ENCODE peak calls at places on chromosomes 11 and 22, in ten cellular contexts. One of them, this sample, is unnamed.

GRCh38 chr11:96101146-96101545 is 177.2 kb upstream of the MTMR2 start:
- DNase-seq in heart left ventricle: no peak
- DNase-seq in colonic mucosa: no peak
- DNase-seq in omental fat pad: no peak
- DNase-seq in RWPE1: no peak
- DNase-seq in pancreas: no peak
- DNase-seq in WTC11: no peak
- DNase-seq in AG04450: no peak
- DNase-seq in upper lobe of left lung: no peak
- DNase-seq in BE2C: no peak
- DNase-seq in this sample: no peak

GRCh38 chr11:17604201-17604912 is 57.3 kb downstream of the OTOG start:
- DNase-seq in omental fat pad: no peak
- DNase-seq in upper lobe of left lung: peak; percentile 50
- DNase-seq in BE2C: no peak
- DNase-seq in colonic mucosa: no peak
- DNase-seq in AG04450: no peak
- DNase-seq in pancreas: peak; percentile 41
- DNase-seq in heart left ventricle: no peak
- DNase-seq in WTC11: no peak
- DNase-seq in RWPE1: no peak
- DNase-seq in this sample: no peak

GRCh38 chr11:128472128-128473110 is 114.9 kb downstream of the ETS1 start:
- DNase-seq in omental fat pad: no peak
- DNase-seq in BE2C: no peak
- DNase-seq in WTC11: no peak
- DNase-seq in colonic mucosa: no peak
- DNase-seq in upper lobe of left lung: no peak
- DNase-seq in RWPE1: no peak
- DNase-seq in heart left ventricle: no peak
- DNase-seq in AG04450: no peak
- DNase-seq in pancreas: no peak
- DNase-seq in this sample: no peak

GRCh38 chr11:11157201-11157600 is 195.8 kb downstream of the CSNK2A3 start:
- DNase-seq in omental fat pad: no peak
- DNase-seq in AG04450: no peak
- DNase-seq in heart left ventricle: no peak
- DNase-seq in RWPE1: no peak
- DNase-seq in upper lobe of left lung: no peak
- DNase-seq in BE2C: peak; percentile 36
- DNase-seq in WTC11: peak; percentile 67
- DNase-seq in colonic mucosa: no peak
- DNase-seq in pancreas: no peak
- DNase-seq in this sample: no peak

GRCh38 chr11:109320595-109320994 is 101.4 kb upstream of the C11orf87 start:
- DNase-seq in heart left ventricle: no peak
- DNase-seq in colonic mucosa: no peak
- DNase-seq in upper lobe of left lung: no peak
- DNase-seq in BE2C: no peak
- DNase-seq in RWPE1: peak; percentile 57
- DNase-seq in omental fat pad: no peak
- DNase-seq in WTC11: no peak
- DNase-seq in AG04450: no peak
- DNase-seq in pancreas: no peak
- DNase-seq in this sample: no peak

GRCh38 chr11:119065369-119065768 is 2.2 kb upstream of the VPS11 start:
- DNase-seq in omental fat pad: no peak
- DNase-seq in colonic mucosa: no peak
- DNase-seq in WTC11: peak; percentile 32
- DNase-seq in RWPE1: no peak
- DNase-seq in pancreas: no peak
- DNase-seq in BE2C: peak; percentile 52
- DNase-seq in AG04450: no peak
- DNase-seq in upper lobe of left lung: no peak
- DNase-seq in heart left ventricle: no peak
- DNase-seq in this sample: no peak

GRCh38 chr11:6778518-6778917 is 4.3 kb upstream of the OR2AG1 start:
- DNase-seq in heart left ventricle: no peak
- DNase-seq in pancreas: no peak
- DNase-seq in BE2C: no peak
- DNase-seq in RWPE1: no peak
- DNase-seq in omental fat pad: no peak
- DNase-seq in upper lobe of left lung: no peak
- DNase-seq in WTC11: no peak
- DNase-seq in colonic mucosa: no peak
- DNase-seq in AG04450: no peak
- DNase-seq in this sample: no peak

GRCh38 chr11:100727410-100727809 is 40.3 kb downstream of the ARHGAP42 start:
- DNase-seq in RWPE1: no peak
- DNase-seq in pancreas: no peak
- DNase-seq in AG04450: no peak
- DNase-seq in heart left ventricle: peak; percentile 74
- DNase-seq in upper lobe of left lung: no peak
- DNase-seq in colonic mucosa: no peak
- DNase-seq in BE2C: no peak
- DNase-seq in omental fat pad: no peak
- DNase-seq in WTC11: no peak
- DNase-seq in this sample: no peak

GRCh38 chr11:120329556-120329955 is 4.5 kb downstream of the TLCD5 start:
- DNase-seq in AG04450: no peak
- DNase-seq in pancreas: no peak
- DNase-seq in upper lobe of left lung: no peak
- DNase-seq in heart left ventricle: no peak
- DNase-seq in colonic mucosa: no peak
- DNase-seq in WTC11: no peak
- DNase-seq in omental fat pad: no peak
- DNase-seq in BE2C: no peak
- DNase-seq in RWPE1: no peak
- DNase-seq in this sample: no peak

GRCh38 chr11:120326845-120327281 is 1.8 kb downstream of the TLCD5 start:
- DNase-seq in AG04450: no peak
- DNase-seq in upper lobe of left lung: no peak
- DNase-seq in BE2C: no peak
- DNase-seq in pancreas: no peak
- DNase-seq in RWPE1: no peak
- DNase-seq in colonic mucosa: no peak
- DNase-seq in omental fat pad: no peak
- DNase-seq in WTC11: no peak
- DNase-seq in heart left ventricle: no peak
- DNase-seq in this sample: no peak

GRCh38 chr11:120327311-120327710 is 2.2 kb downstream of the TLCD5 start:
- DNase-seq in upper lobe of left lung: no peak
- DNase-seq in colonic mucosa: no peak
- DNase-seq in WTC11: no peak
- DNase-seq in pancreas: no peak
- DNase-seq in omental fat pad: no peak
- DNase-seq in BE2C: no peak
- DNase-seq in RWPE1: no peak
- DNase-seq in AG04450: no peak
- DNase-seq in heart left ventricle: no peak
- DNase-seq in this sample: no peak

GRCh38 chr11:120326228-120326627 is 1.1 kb downstream of the TLCD5 start:
- DNase-seq in omental fat pad: no peak
- DNase-seq in RWPE1: no peak
- DNase-seq in heart left ventricle: no peak
- DNase-seq in pancreas: no peak
- DNase-seq in BE2C: no peak
- DNase-seq in WTC11: no peak
- DNase-seq in upper lobe of left lung: no peak
- DNase-seq in AG04450: no peak
- DNase-seq in colonic mucosa: no peak
- DNase-seq in this sample: no peak

GRCh38 chr11:120324932-120325810 is at the start of gene TLCD5:
- DNase-seq in pancreas: peak; percentile 84
- DNase-seq in RWPE1: no peak
- DNase-seq in heart left ventricle: peak; percentile 81
- DNase-seq in colonic mucosa: no peak
- DNase-seq in omental fat pad: no peak
- DNase-seq in BE2C: peak; percentile 92
- DNase-seq in upper lobe of left lung: peak; percentile 92
- DNase-seq in WTC11: peak; percentile 88
- DNase-seq in AG04450: no peak
- DNase-seq in this sample: no peak
- TF ChIP-seq CTCF in pancreas: no peak
- TF ChIP-seq CTCF in RWPE1: peak; percentile 19
- TF ChIP-seq CTCF in heart left ventricle: no peak
- TF ChIP-seq CTCF in colonic mucosa: no peak
- TF ChIP-seq CTCF in omental fat pad: no peak
- TF ChIP-seq CTCF in BE2C: peak; percentile 16
- TF ChIP-seq CTCF in upper lobe of left lung: no peak
- TF ChIP-seq CTCF in WTC11: no peak
- TF ChIP-seq CTCF in AG04450: peak; percentile 15
- TF ChIP-seq CTCF in this sample: peak; percentile 17

GRCh38 chr22:36224245-36224644 is 15.1 kb downstream of the APOL2 start:
- DNase-seq in BE2C: no peak
- DNase-seq in AG04450: no peak
- DNase-seq in omental fat pad: no peak
- DNase-seq in RWPE1: no peak
- DNase-seq in colonic mucosa: no peak
- DNase-seq in heart left ventricle: no peak
- DNase-seq in WTC11: no peak
- DNase-seq in pancreas: no peak
- DNase-seq in upper lobe of left lung: no peak
- DNase-seq in this sample: no peak

GRCh38 chr22:36225333-36225922 is 13.9 kb downstream of the APOL2 start:
- DNase-seq in omental fat pad: no peak
- DNase-seq in RWPE1: no peak
- DNase-seq in pancreas: no peak
- DNase-seq in AG04450: no peak
- DNase-seq in WTC11: no peak
- DNase-seq in BE2C: no peak
- DNase-seq in upper lobe of left lung: no peak
- DNase-seq in colonic mucosa: no peak
- DNase-seq in heart left ventricle: no peak
- DNase-seq in this sample: no peak

GRCh38 chr22:36221799-36222751 is 17.3 kb downstream of the APOL2 start:
- DNase-seq in pancreas: no peak
- DNase-seq in RWPE1: no peak
- DNase-seq in AG04450: no peak
- DNase-seq in WTC11: peak; percentile 74
- DNase-seq in heart left ventricle: peak; percentile 59
- DNase-seq in upper lobe of left lung: no peak
- DNase-seq in colonic mucosa: peak; percentile 41
- DNase-seq in omental fat pad: no peak
- DNase-seq in BE2C: peak; percentile 54
- DNase-seq in this sample: no peak

GRCh38 chr22:36223504-36223903 is 15.8 kb downstream of the APOL2 start:
- DNase-seq in AG04450: no peak
- DNase-seq in heart left ventricle: no peak
- DNase-seq in BE2C: no peak
- DNase-seq in omental fat pad: no peak
- DNase-seq in upper lobe of left lung: no peak
- DNase-seq in pancreas: no peak
- DNase-seq in RWPE1: no peak
- DNase-seq in colonic mucosa: no peak
- DNase-seq in WTC11: no peak
- DNase-seq in this sample: no peak

DNA sequence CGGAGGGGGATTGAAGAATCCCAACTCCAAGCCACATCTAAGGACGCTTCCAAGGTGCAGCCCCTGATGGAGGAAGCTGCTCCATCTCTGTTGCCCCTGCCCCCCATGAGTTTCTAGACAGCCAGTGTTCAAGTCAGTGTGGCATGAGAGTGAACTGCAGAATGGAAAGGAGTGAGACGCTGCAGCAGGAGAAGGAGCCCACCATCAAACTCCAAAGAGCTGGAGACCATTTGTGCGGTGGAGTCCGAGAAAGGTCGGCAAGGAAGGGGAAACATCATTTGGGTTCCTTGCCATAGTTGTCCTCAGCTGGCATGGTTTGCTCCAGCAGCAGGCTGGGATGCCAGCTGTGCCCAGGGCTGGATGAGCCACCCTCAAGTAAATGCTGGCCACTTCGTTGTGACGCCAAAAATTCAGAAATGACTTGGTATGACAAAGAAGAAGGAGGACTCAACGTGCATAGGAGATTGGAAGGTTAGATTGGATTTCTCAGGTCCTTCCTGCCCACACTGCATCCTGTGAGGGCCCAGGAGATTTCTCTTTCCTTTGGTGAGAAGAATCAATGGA is 16.4 kb downstream of the APOL2 start:
- DNase-seq in pancreas: no peak
- DNase-seq in heart left ventricle: no peak
- DNase-seq in colonic mucosa: no peak
- DNase-seq in RWPE1: no peak
- DNase-seq in BE2C: no peak
- DNase-seq in upper lobe of left lung: no peak
- DNase-seq in WTC11: no peak
- DNase-seq in AG04450: no peak
- DNase-seq in omental fat pad: no peak
- DNase-seq in this sample: no peak
- TF ChIP-seq CTCF in pancreas: no peak
- TF ChIP-seq CTCF in heart left ventricle: no peak
- TF ChIP-seq CTCF in colonic mucosa: no peak
- TF ChIP-seq CTCF in RWPE1: no peak
- TF ChIP-seq CTCF in BE2C: no peak
- TF ChIP-seq CTCF in upper lobe of left lung: no peak
- TF ChIP-seq CTCF in WTC11: no peak
- TF ChIP-seq CTCF in AG04450: no peak
- TF ChIP-seq CTCF in omental fat pad: no peak
- TF ChIP-seq CTCF in this sample: no peak

DNA sequence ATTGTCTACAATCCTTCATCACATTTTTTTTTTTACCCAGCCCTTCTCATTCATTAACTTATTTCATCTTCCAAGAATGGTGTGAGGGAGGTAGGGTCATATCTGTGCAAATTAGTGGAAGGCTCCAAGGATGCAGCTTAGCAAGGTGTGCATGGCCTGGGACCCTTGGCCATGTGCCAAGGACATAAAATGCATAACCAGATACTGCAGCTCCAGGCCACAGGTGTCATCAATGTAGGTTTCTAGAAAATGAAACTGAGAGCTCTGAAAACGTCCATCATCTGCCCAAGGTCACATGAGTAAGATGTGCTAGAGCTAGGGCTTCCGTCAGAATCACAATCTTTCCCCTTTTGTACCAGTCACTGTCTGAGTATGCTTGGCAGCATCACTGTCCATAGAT is 29.8 kb downstream of the ANKK1 start:
- DNase-seq in WTC11: no peak
- DNase-seq in AG04450: no peak
- DNase-seq in BE2C: no peak
- DNase-seq in heart left ventricle: no peak
- DNase-seq in pancreas: no peak
- DNase-seq in upper lobe of left lung: no peak
- DNase-seq in colonic mucosa: no peak
- DNase-seq in omental fat pad: no peak
- DNase-seq in RWPE1: no peak
- DNase-seq in this sample: no peak
- TF ChIP-seq CTCF in WTC11: no peak
- TF ChIP-seq CTCF in AG04450: no peak
- TF ChIP-seq CTCF in BE2C: no peak
- TF ChIP-seq CTCF in heart left ventricle: no peak
- TF ChIP-seq CTCF in pancreas: no peak
- TF ChIP-seq CTCF in upper lobe of left lung: no peak
- TF ChIP-seq CTCF in colonic mucosa: no peak
- TF ChIP-seq CTCF in omental fat pad: no peak
- TF ChIP-seq CTCF in RWPE1: no peak
- TF ChIP-seq CTCF in this sample: no peak

GRCh38 chr11:7846003-7846402 is 49.3 kb upstream of the OR5P2 start:
- DNase-seq in upper lobe of left lung: no peak
- DNase-seq in omental fat pad: no peak
- DNase-seq in WTC11: no peak
- DNase-seq in pancreas: no peak
- DNase-seq in RWPE1: no peak
- DNase-seq in heart left ventricle: no peak
- DNase-seq in AG04450: no peak
- DNase-seq in BE2C: no peak
- DNase-seq in colonic mucosa: no peak
- DNase-seq in this sample: no peak

GRCh38 chr11:7851391-7851790 is 54.6 kb upstream of the OR5P2 start:
- DNase-seq in colonic mucosa: no peak
- DNase-seq in pancreas: no peak
- DNase-seq in WTC11: no peak
- DNase-seq in omental fat pad: no peak
- DNase-seq in upper lobe of left lung: no peak
- DNase-seq in RWPE1: no peak
- DNase-seq in heart left ventricle: no peak
- DNase-seq in AG04450: no peak
- DNase-seq in BE2C: no peak
- DNase-seq in this sample: no peak
- TF ChIP-seq CTCF in colonic mucosa: no peak
- TF ChIP-seq CTCF in pancreas: no peak
- TF ChIP-seq CTCF in WTC11: no peak
- TF ChIP-seq CTCF in omental fat pad: no peak
- TF ChIP-seq CTCF in upper lobe of left lung: no peak
- TF ChIP-seq CTCF in RWPE1: no peak
- TF ChIP-seq CTCF in heart left ventricle: no peak
- TF ChIP-seq CTCF in AG04450: no peak
- TF ChIP-seq CTCF in BE2C: peak; percentile 20
- TF ChIP-seq CTCF in this sample: no peak